ENCODE peak calls at places on chromosomes 11 and 22, in five cellular contexts. N is T-cell, L is HT1080, U is NCI-H1092 treated with DMSO at 0.1 percent for 48 hours, M is endodermal cell. A is an unnamed sample.

GRCh38 chr11:114832532-114833125 is 154.3 kb downstream of the NXPE2 start:
- DNase-seq in L (no peak), M (no peak), U (peak), N (no peak), A (no peak)

GRCh38 chr11:35571703-35572102 is 46.3 kb upstream of the PAMR1 start:
- DNase-seq in U (no peak), N (no peak), L (no peak), M (no peak), A (no peak)

GRCh38 chr11:76577199-76577920 is 93.2 kb downstream of the LRRC32 start:
- DNase-seq in M (no peak), L (peak), N (no peak), U (no peak), A (peak)

GRCh38 chr22:44049369-44050231 is 25.5 kb downstream of the PARVB start:
- DNase-seq in N (no peak), L (no peak), M (peak), U (no peak), A (no peak)

GRCh38 chr11:122951231-122951630 is 30.4 kb downstream of the BSX start:
- DNase-seq in M (no peak), N (no peak), U (no peak), L (no peak), A (no peak)

GRCh38 chr11:48109046-48109666 is 107.5 kb upstream of the OR4B1 start:
- DNase-seq in M (no peak), L (peak), U (peak), N (no peak), A (peak)

GRCh38 chr11:66275984-66276612 is 1.9 kb upstream of the CNIH2 start:
- DNase-seq in L (no peak), M (no peak), U (no peak), N (no peak), A (no peak)

GRCh38 chr11:77424639-77425038 is 49.3 kb downstream of the PAK1 start:
- DNase-seq in U (no peak), M (no peak), N (no peak), L (no peak), A (no peak)

GRCh38 chr11:113982306-113982705 is 7.4 kb downstream of the HTR3A start:
- DNase-seq in M (no peak), L (no peak), N (no peak), U (no peak), A (no peak)

GRCh38 chr11:1930448-1930802 is 10.9 kb downstream of the TNNT3 start:
- DNase-seq in U (no peak), N (no peak), M (no peak), L (no peak), A (no peak)

GRCh38 chr22:22011964-22012363 is 29.4 kb upstream of the TOP3B start:
- DNase-seq in L (no peak), U (no peak), M (no peak), N (no peak), A (no peak)

GRCh38 chr11:27280131-27280530 is 82.9 kb downstream of the CCDC34 start:
- DNase-seq in M (no peak), U (no peak), L (no peak), N (no peak), A (no peak)

A was measured in mammary epithelial cell.